ENCODE peak calls at places on chromosomes 4 and X, in eight cellular contexts. J is psoas muscle, U is mesenchymal stem cell, E is Right ventricle myocardium superior, S is amniotic stem cell, B is BJ, X is omental fat pad, R is A549. C is an unnamed sample.
A peak's percentile ranks its signal among the peaks of the same experiment; 100 is the strongest.

GRCh38 chr4:33518852-33519251 is 2725.5 kb downstream of the ARAP2 start:
- DNase-seq in R (no peak), X (no peak), E (no peak), S (no peak), J (no peak), U (no peak), B (no peak), C (no peak)

GRCh38 chrX:148541461-148541983 is 41.1 kb downstream of the AFF2 start:
- DNase-seq in R (no peak), E (no peak), J (no peak), U (no peak), B (no peak), S (no peak), X (no peak), C (no peak)

GRCh38 chr4:170091069-170091696 is 1.4 kb upstream of the AADAT start:
- DNase-seq in B (no peak), J (no peak), X (no peak), S (no peak), E (no peak), R (no peak), U (no peak), C (no peak)

GRCh38 chrX:70352473-70352872 is 62.6 kb downstream of the KIF4A start:
- DNase-seq in R (no peak), X (no peak), E (no peak), U (no peak), B (no peak), J (no peak), S (no peak), C (no peak)

GRCh38 chr4:3346146-3346545 is 53.3 kb downstream of the RGS12 start:
- DNase-seq in J (no peak), X (no peak), S (peak; percentile 65), U (peak; percentile 85), B (peak; percentile 35), E (peak; percentile 2), R (peak; percentile 63), C (peak; percentile 68)

GRCh38 chr4:13543648-13544555 is at the start of gene NKX3-2:
- DNase-seq in B (no peak), R (no peak), J (no peak), E (no peak), X (no peak), S (no peak), U (peak; percentile 59), C (no peak)

GRCh38 chrX:96455078-96455477 is 229.6 kb upstream of the DIAPH2 start:
- DNase-seq in B (no peak), R (no peak), E (no peak), J (no peak), S (no peak), U (no peak), X (no peak), C (no peak)

GRCh38 chrX:68829594-68830485 is 1.0 kb downstream of the EFNB1 start:
- DNase-seq in U (peak; percentile 46), E (no peak), R (peak; percentile 14), J (no peak), S (no peak), X (no peak), B (no peak), C (no peak)

GRCh38 chrX:2536974-2537373 is 36.2 kb upstream of the DHRSX start:
- DNase-seq in U (no peak), S (no peak), B (no peak), E (no peak), R (no peak), J (no peak), X (no peak), C (no peak)

GRCh38 chrX:29890004-29890403 is 325.4 kb upstream of the MAGEB2 start:
- DNase-seq in R (no peak), X (no peak), B (no peak), U (peak; percentile 12), J (no peak), S (no peak), E (no peak), C (no peak)

GRCh38 chr4:148095346-148095923 is 346.8 kb downstream of the NR3C2 start:
- DNase-seq in B (no peak), S (no peak), U (no peak), R (no peak), X (no peak), E (no peak), J (no peak), C (no peak)

GRCh38 chr4:176579233-176579632 is 213.5 kb downstream of the VEGFC start:
- DNase-seq in R (peak; percentile 2), S (no peak), J (no peak), U (peak; percentile 83), B (no peak), E (no peak), X (no peak), C (no peak)

GRCh38 chr4:7513731-7514130 is 79.0 kb upstream of the PSAPL1 start:
- DNase-seq in J (no peak), X (no peak), E (no peak), S (peak; percentile 50), U (peak; percentile 74), B (peak; percentile 5), R (no peak), C (no peak)